ENCODE peak calls at places on chromosomes 3 and 15, in five cellular contexts. N, R, Y, Z and U are unnamed samples.

GRCh38 chr15:90062729-90063684 is 39.3 kb downstream of the IDH2 start:
- DNase-seq in N (no peak), R (no peak), Y (no peak), Z (no peak), U (no peak)

GRCh38 chr3:185297867-185298266 is 44.0 kb upstream of the EHHADH start:
- DNase-seq in N (no peak), R (no peak), Y (no peak), Z (no peak), U (no peak)

GRCh38 chr3:156847746-156848339 is 21.7 kb downstream of the LEKR1 start:
- DNase-seq in N (no peak), R (peak), Y (no peak), Z (no peak), U (no peak)

GRCh38 chr3:96796101-96796500 is 18.3 kb upstream of the EPHA6 start:
- DNase-seq in N (no peak), R (no peak), Y (no peak), Z (no peak), U (no peak)

GRCh38 chr3:111210003-111210699 is 138.5 kb downstream of the NECTIN3 start:
- DNase-seq in N (no peak), R (peak), Y (no peak), Z (no peak), U (no peak)

GRCh38 chr15:76968310-76968709 is 26.6 kb upstream of the PSTPIP1 start:
- DNase-seq in N (no peak), R (peak), Y (no peak), Z (no peak), U (no peak)

GRCh38 chr3:36525115-36525711 is 144.9 kb downstream of the STAC start:
- DNase-seq in N (no peak), R (peak), Y (no peak), Z (no peak), U (no peak)

GRCh38 chr15:100108346-100108745 is 233.4 kb downstream of the ADAMTS17 start:
- DNase-seq in N (no peak), R (no peak), Y (peak), Z (no peak), U (no peak)

GRCh38 chr3:143443851-143444331 is 324.3 kb downstream of the CHST2 start:
- DNase-seq in N (peak), R (peak), Y (no peak), Z (no peak), U (no peak)